ENCODE peak calls at places on chromosomes 16 and 17, in ten cellular contexts. B is K562; E is aorta; P is neural progenitor cell; M is adipocyte; O is fibroblast of lung; J is adrenal gland; S is psoas muscle; D is CD8-positive, alpha-beta memory T cell; T is stomach. R is an unnamed sample. For H3K36me3 and H3K4me1, the result is how much of the 10 kb centered on the place peaks cover.

GRCh38 chr16:27251561-27252205 is 16.9 kb downstream of the NSMCE1 start:
- DNase-seq in B (no peak), E (no peak), P (no peak), M (no peak), O (no peak), J (peak), S (no peak), D (no peak), T (no peak), R (no peak)

GRCh38 chr17:60149691-60150582 is at the start of gene CA4:
- DNase-seq in B (peak), E (no peak), P (peak), M (no peak), O (no peak), J (no peak), S (no peak), D (no peak), T (no peak), R (no peak)

GRCh38 chr16:3131755-3132377 is 3.0 kb upstream of the ZNF213 start:
- DNase-seq in B (peak), E (no peak), P (peak), M (peak), O (peak), J (no peak), S (peak), D (no peak), T (peak), R (peak)

GRCh38 chr17:47719411-47720152 is 13.5 kb upstream of the TBX21 start:
- DNase-seq in B (peak), E (no peak), P (no peak), M (peak), O (peak), J (no peak), S (no peak), D (no peak), T (no peak), R (no peak)

GRCh38 chr17:34499576-34499975 is 79.8 kb upstream of the TMEM132E start:
- DNase-seq in B (peak), E (no peak), P (peak), M (peak), O (peak), J (no peak), S (no peak), D (no peak), T (no peak), R (no peak)

GRCh38 chr17:46818929-46819859 is 702 bp upstream of the WNT3 start:
- DNase-seq in B (peak), E (no peak), P (peak), M (peak), O (no peak), J (no peak), S (no peak), D (no peak), T (no peak), R (peak)

GRCh38 chr17:41492351-41492750 is 2.6 kb upstream of the KRT36 start:
- DNase-seq in B (no peak), E (peak), P (no peak), M (no peak), O (peak), J (no peak), S (no peak), D (no peak), T (no peak), R (no peak)

GRCh38 chr16:75254359-75254837 is 3.0 kb upstream of the BCAR1 start:
- DNase-seq in B (no peak), E (no peak), P (no peak), M (peak), O (peak), J (peak), S (peak), D (no peak), T (no peak), R (no peak)

GRCh38 chr16:14004031-14004718 is 66.9 kb upstream of the MRTFB start:
- DNase-seq in B (no peak), E (no peak), P (no peak), M (no peak), O (no peak), J (no peak), S (no peak), D (no peak), T (no peak), R (no peak)

DNA sequence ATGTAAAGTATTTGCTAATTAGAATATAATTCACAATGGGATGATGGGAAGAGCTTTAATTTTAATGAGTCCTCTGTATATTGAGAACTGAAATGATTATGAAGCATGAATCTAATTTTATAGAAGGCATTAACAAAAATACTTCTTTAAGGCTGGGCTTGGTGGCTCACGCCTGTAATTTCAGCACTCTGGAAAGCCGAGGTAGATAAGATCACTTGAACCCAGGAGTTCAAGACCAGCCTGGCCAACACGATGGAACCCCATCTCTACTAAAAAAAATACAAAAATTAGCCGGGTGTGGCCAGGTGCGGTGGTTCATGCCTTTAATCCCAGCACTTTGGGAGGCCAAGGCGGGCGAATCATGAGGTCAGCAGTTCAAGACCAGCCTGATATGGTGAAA is 12.0 kb downstream of the CDK12 start:
- DNase-seq in B (no peak), E (peak), P (no peak), M (no peak), O (no peak), J (no peak), S (no peak), D (no peak), T (no peak), R (no peak)
- H3K36me3 ChIP-seq in B (half or more), E (under half), P (under half), M (half or more), O (under half), J (half or more), S (half or more), D (under half), T (half or more), R (half or more)

GRCh38 chr17:49741692-49742076 is 22.2 kb downstream of the FAM117A start:
- DNase-seq in B (no peak), E (no peak), P (no peak), M (no peak), O (no peak), J (no peak), S (no peak), D (no peak), T (no peak), R (no peak)

GRCh38 chr17:49739662-49740271 is 24.2 kb downstream of the FAM117A start:
- DNase-seq in B (peak), E (peak), P (no peak), M (no peak), O (peak), J (peak), S (peak), D (peak), T (peak), R (peak)

GRCh38 chr17:49745175-49746139 is 18.5 kb downstream of the FAM117A start:
- DNase-seq in B (no peak), E (no peak), P (no peak), M (no peak), O (no peak), J (no peak), S (no peak), D (no peak), T (no peak), R (no peak)

GRCh38 chr17:49741009-49741691 is 22.8 kb downstream of the FAM117A start:
- DNase-seq in B (no peak), E (no peak), P (no peak), M (no peak), O (peak), J (no peak), S (no peak), D (no peak), T (no peak), R (no peak)

DNA sequence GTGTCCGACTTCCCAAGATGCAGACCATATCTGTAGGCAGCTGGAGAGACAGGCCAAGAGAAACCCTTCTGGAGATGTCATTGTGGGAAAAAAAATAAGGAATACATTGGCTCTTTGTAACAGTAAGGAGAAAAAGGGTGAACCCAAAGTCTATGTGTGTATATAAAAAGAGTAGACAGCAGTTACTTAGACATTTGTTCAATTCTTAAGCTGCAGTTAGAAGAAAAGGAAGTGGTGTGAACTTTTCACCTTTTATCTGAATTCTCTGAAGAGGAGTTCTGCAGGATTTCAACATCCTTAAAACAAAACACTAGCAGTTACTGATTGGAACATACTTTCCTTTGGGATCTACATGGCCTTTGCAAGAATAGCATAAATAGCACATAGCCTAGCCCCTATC is 21.7 kb downstream of the FAM117A start:
- DNase-seq in B (no peak), E (no peak), P (no peak), M (peak), O (no peak), J (no peak), S (no peak), D (peak), T (no peak), R (peak)
- H3K4me1 ChIP-seq in B (under half), E (under half), P (under half), M (under half), O (under half), J (under half), S (under half), D (half or more), T (under half), R (half or more)

DNA sequence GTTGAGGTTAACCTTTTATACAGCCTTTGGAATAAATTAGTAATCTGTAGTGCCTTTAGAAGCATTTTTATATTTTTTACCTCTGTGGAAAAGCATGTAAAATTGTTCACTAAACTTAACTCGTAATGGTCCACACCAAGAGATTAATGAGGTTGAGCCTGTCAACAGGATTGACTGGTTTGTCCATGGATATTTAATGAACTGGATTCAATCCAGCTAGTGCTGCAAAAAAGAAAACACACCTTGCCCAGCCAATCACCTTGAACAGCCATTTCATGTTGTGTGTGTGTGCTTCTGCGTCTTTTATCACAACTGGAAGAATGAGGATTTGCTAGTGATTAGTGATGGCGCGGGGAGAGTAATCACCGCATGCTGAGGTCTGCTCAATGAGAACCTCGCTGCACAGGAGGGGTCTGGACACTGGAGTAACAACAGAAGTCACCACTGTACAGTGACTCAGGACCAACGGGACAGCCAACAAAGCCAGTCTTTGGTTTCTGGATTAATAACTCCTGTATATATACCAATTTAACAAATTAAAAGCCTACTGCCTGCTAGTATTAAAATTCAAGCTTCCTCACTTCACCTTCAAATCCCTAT is 33.7 kb downstream of the LITAFD start:
- DNase-seq in B (no peak), E (no peak), P (peak), M (no peak), O (no peak), J (no peak), S (no peak), D (no peak), T (no peak), R (no peak)
- H3K36me3 ChIP-seq in B (half or more), E (under half), P (under half), M (half or more), O (under half), J (half or more), S (half or more), D (half or more), T (half or more), R (half or more)

GRCh38 chr17:28370744-28371103 is 617 bp upstream of the VTN start:
- DNase-seq in B (no peak), E (no peak), P (no peak), M (no peak), O (no peak), J (no peak), S (no peak), D (no peak), T (no peak), R (no peak)
- H3K4me1 ChIP-seq in B (under half), E (under half), P (under half), M (under half), O (under half), J (under half), S (under half), D (under half), T (under half), R (under half)

GRCh38 chr16:89113152-89113547 is 19.5 kb downstream of the ACSF3 start:
- DNase-seq in B (no peak), E (peak), P (no peak), M (no peak), O (no peak), J (no peak), S (no peak), D (no peak), T (no peak), R (no peak)

GRCh38 chr16:89111263-89111662 is 17.6 kb downstream of the ACSF3 start:
- DNase-seq in B (no peak), E (peak), P (no peak), M (no peak), O (no peak), J (no peak), S (no peak), D (no peak), T (no peak), R (no peak)

GRCh38 chr16:89112377-89113151 is 18.9 kb downstream of the ACSF3 start:
- DNase-seq in B (no peak), E (peak), P (no peak), M (no peak), O (no peak), J (no peak), S (no peak), D (no peak), T (no peak), R (no peak)

GRCh38 chr16:89108412-89108811 is 14.8 kb downstream of the ACSF3 start:
- DNase-seq in B (no peak), E (no peak), P (no peak), M (no peak), O (no peak), J (no peak), S (no peak), D (no peak), T (no peak), R (no peak)

GRCh38 chr16:89110641-89111040 is 17.0 kb downstream of the ACSF3 start:
- DNase-seq in B (no peak), E (peak), P (no peak), M (no peak), O (no peak), J (no peak), S (peak), D (no peak), T (no peak), R (no peak)
- H3K36me3 ChIP-seq in B (half or more), E (under half), P (under half), M (half or more), O (under half), J (half or more), S (half or more), D (under half), T (half or more), R (half or more)

GRCh38 chr17:77328823-77329740 is 188.3 kb downstream of the SEC14L1 start:
- DNase-seq in B (no peak), E (no peak), P (no peak), M (no peak), O (no peak), J (peak), S (no peak), D (no peak), T (peak), R (no peak)
- H3K4me1 ChIP-seq in B (half or more), E (under half), P (under half), M (under half), O (under half), J (under half), S (under half), D (half or more), T (half or more), R (half or more)

GRCh38 chr16:57352636-57353047 is 5.9 kb upstream of the CCL22 start:
- DNase-seq in B (no peak), E (no peak), P (no peak), M (no peak), O (no peak), J (peak), S (no peak), D (no peak), T (peak), R (no peak)
- H3K36me3 ChIP-seq in B (under half), E (under half), P (under half), M (under half), O (under half), J (under half), S (under half), D (under half), T (under half), R (under half)

DNA sequence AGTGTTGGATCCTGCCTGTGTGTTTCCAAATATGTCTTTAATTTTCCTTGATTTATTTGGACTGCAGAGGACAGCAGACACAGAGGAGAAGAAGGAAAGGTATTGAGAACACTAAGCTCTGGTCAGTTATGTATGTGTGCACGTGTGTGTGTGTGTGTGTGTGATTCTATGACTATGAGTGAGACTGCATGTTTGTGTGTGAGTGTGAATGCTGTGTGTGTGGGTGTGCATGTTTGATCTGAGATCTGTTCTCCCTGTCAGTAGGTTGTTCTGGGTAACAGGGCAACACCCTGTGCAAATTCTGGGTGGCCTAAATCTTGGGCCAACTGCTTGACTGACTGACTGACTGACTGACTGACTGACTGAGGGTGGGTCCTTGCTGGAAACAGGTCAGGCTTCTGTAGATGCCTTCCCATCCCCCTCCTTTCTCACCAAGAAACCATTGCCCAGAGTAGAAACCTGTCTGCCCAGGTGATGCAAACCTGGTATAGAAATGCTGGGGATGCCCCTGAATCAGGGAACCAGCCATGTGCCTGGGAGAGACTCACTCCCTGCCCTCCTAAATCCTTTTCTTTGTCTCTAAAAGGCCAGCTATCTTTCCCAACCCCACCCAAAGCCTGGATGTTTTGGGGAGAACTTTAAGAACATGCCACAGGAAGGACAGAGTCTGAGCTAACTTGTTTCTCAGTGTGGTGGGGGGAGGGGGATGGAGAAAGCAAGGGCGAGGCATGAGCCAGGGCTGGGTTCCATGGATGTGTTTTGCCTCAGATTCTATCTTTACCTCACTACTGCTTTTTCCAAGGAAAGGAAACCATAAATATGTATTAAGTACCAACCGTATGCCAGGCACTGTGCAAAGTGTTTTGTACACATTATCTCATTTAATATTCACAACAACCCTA is 4.4 kb upstream of the NR1D1 start:
- DNase-seq in B (no peak), E (no peak), P (no peak), M (no peak), O (no peak), J (no peak), S (no peak), D (no peak), T (no peak), R (no peak)
- H3K4me1 ChIP-seq in B (half or more), E (under half), P (under half), M (half or more), O (under half), J (half or more), S (half or more), D (half or more), T (half or more), R (half or more)

GRCh38 chr17:81844327-81844851 is 9.5 kb upstream of the PPP1R27 start:
- DNase-seq in B (no peak), E (no peak), P (no peak), M (no peak), O (no peak), J (no peak), S (no peak), D (no peak), T (no peak), R (no peak)
- H3K36me3 ChIP-seq in B (half or more), E (under half), P (under half), M (half or more), O (under half), J (half or more), S (half or more), D (under half), T (half or more), R (under half)

GRCh38 chr17:2059125-2059836 is 4.4 kb downstream of the HIC1 start:
- DNase-seq in B (no peak), E (no peak), P (no peak), M (no peak), O (no peak), J (no peak), S (no peak), D (no peak), T (no peak), R (no peak)
- H3K4me1 ChIP-seq in B (under half), E (under half), P (under half), M (under half), O (under half), J (under half), S (under half), D (under half), T (half or more), R (under half)